ENCODE peak calls at places on chromosomes 12 and 14, in six cellular contexts. A is thoracic aorta; P is MCF 10A; W is kidney glomerular epithelial cell; H is frontal cortex; R is stimulated activated CD4-positive, alpha-beta T cell treated with anti-CD3 and anti-CD28 coated beads, Interleukin-15, amount 100 ng/mL, for 48 hours. Y is an unnamed sample.

GRCh38 chr14:77641534-77642341 is 25.3 kb upstream of the SPTLC2 start:
- DNase-seq in A (peak), P (peak), W (no peak), H (peak), R (peak), Y (peak)

GRCh38 chr14:35441160-35441559 is 36.6 kb upstream of the NFKBIA start:
- DNase-seq in A (no peak), P (no peak), W (no peak), H (no peak), R (no peak), Y (no peak)

GRCh38 chr12:15987696-15988095 is 76.6 kb downstream of the DERA start:
- DNase-seq in A (no peak), P (no peak), W (no peak), H (no peak), R (no peak), Y (no peak)

GRCh38 chr12:16555630-16556029 is 50.3 kb downstream of the LMO3 start:
- DNase-seq in A (no peak), P (peak), W (no peak), H (no peak), R (no peak), Y (peak)

GRCh38 chr14:73452341-73453191 is 5.8 kb downstream of the NUMB start:
- DNase-seq in A (no peak), P (peak), W (no peak), H (no peak), R (no peak), Y (peak)

GRCh38 chr12:48414046-48414445 is 58.3 kb upstream of the ANP32D start:
- DNase-seq in A (no peak), P (no peak), W (no peak), H (peak), R (no peak), Y (no peak)

GRCh38 chr12:132619301-132620112 is 931 bp downstream of the P2RX2 start:
- DNase-seq in A (no peak), P (no peak), W (no peak), H (no peak), R (no peak), Y (no peak)

GRCh38 chr14:29016050-29016900 is 249.7 kb downstream of the FOXG1 start:
- DNase-seq in A (no peak), P (peak), W (peak), H (no peak), R (peak), Y (peak)

GRCh38 chr14:99601301-99601945 is 2.6 kb downstream of the CCDC85C start:
- DNase-seq in A (no peak), P (no peak), W (no peak), H (no peak), R (no peak), Y (no peak)

GRCh38 chr12:20593611-20594010 is 101.5 kb upstream of the SLCO1C1 start:
- DNase-seq in A (no peak), P (no peak), W (no peak), H (no peak), R (no peak), Y (no peak)

GRCh38 chr14:64880382-64881121 is 845 bp upstream of the SPTB start:
- DNase-seq in A (no peak), P (peak), W (no peak), H (peak), R (peak), Y (no peak)

GRCh38 chr12:40202095-40203059 is 22.4 kb upstream of the LRRK2 start:
- DNase-seq in A (no peak), P (no peak), W (no peak), H (no peak), R (no peak), Y (no peak)

GRCh38 chr12:100927825-100928224 is 133.2 kb downstream of the ANO4 start:
- DNase-seq in A (no peak), P (peak), W (peak), H (no peak), R (no peak), Y (no peak)

GRCh38 chr12:460301-461230 is 827 bp downstream of the B4GALNT3 start:
- DNase-seq in A (no peak), P (no peak), W (no peak), H (peak), R (peak), Y (peak)

GRCh38 chr14:105290598-105291356 is 10.0 kb downstream of the BRF1 start:
- DNase-seq in A (no peak), P (no peak), W (no peak), H (peak), R (no peak), Y (no peak)

GRCh38 chr12:108950991-108951739 is 69.7 kb downstream of the SVOP start:
- DNase-seq in A (peak), P (peak), W (peak), H (peak), R (peak), Y (peak)

GRCh38 chr14:100472094-100472455 is 115.1 kb downstream of the BEGAIN start:
- DNase-seq in A (no peak), P (no peak), W (no peak), H (no peak), R (no peak), Y (no peak)

GRCh38 chr12:106358410-106359241 is 1.1 kb downstream of the POLR3B start:
- DNase-seq in A (no peak), P (peak), W (peak), H (no peak), R (no peak), Y (peak)

GRCh38 chr12:56256326-56256960 is 1.7 kb downstream of the ANKRD52 start:
- DNase-seq in A (no peak), P (peak), W (peak), H (no peak), R (no peak), Y (peak)

GRCh38 chr14:32254952-32255679 is 52.0 kb upstream of the RNU6-8 start:
- DNase-seq in A (peak), P (peak), W (peak), H (peak), R (peak), Y (peak)

GRCh38 chr14:32625211-32625610 is 296.1 kb downstream of the AKAP6 start:
- DNase-seq in A (no peak), P (no peak), W (no peak), H (no peak), R (no peak), Y (no peak)

GRCh38 chr14:33855672-33856071 is 95.2 kb downstream of the EGLN3 start:
- DNase-seq in A (no peak), P (no peak), W (no peak), H (no peak), R (no peak), Y (no peak)

GRCh38 chr14:100290607-100291304 is 15.5 kb downstream of the SLC25A29 start:
- DNase-seq in A (no peak), P (no peak), W (no peak), H (peak), R (no peak), Y (no peak)

GRCh38 chr14:22177870-22178269 is 411.2 kb downstream of the DAD1 start:
- DNase-seq in A (no peak), P (no peak), W (no peak), H (no peak), R (no peak), Y (no peak)

GRCh38 chr14:21208554-21208953 is 52.7 kb upstream of the OR5AU1 start:
- DNase-seq in A (no peak), P (no peak), W (no peak), H (no peak), R (no peak), Y (no peak)

GRCh38 chr12:105659355-105660075 is 329.0 kb downstream of the C12orf75 start:
- DNase-seq in A (no peak), P (peak), W (no peak), H (no peak), R (no peak), Y (no peak)

GRCh38 chr12:110197003-110197402 is 72.8 kb downstream of the IFT81 start:
- DNase-seq in A (no peak), P (no peak), W (no peak), H (no peak), R (no peak), Y (no peak)

GRCh38 chr12:43795716-43796282 is 10.3 kb downstream of the TWF1 start:
- DNase-seq in A (no peak), P (no peak), W (no peak), H (no peak), R (no peak), Y (no peak)

GRCh38 chr12:127268121-127268520 is 998.8 kb upstream of the TMEM132C start:
- DNase-seq in A (no peak), P (no peak), W (no peak), H (no peak), R (no peak), Y (no peak)

GRCh38 chr14:91115986-91116385 is 2.1 kb downstream of the DGLUCY start:
- DNase-seq in A (no peak), P (peak), W (no peak), H (no peak), R (no peak), Y (no peak)

GRCh38 chr14:51564986-51565604 is 86.6 kb upstream of the FRMD6 start:
- DNase-seq in A (no peak), P (peak), W (no peak), H (no peak), R (no peak), Y (no peak)

GRCh38 chr12:100141998-100142850 is 450 bp downstream of the BLTP3B start:
- DNase-seq in A (no peak), P (no peak), W (peak), H (no peak), R (peak), Y (peak)

GRCh38 chr12:66352197-66352596 is 49.9 kb downstream of the HELB start:
- DNase-seq in A (no peak), P (peak), W (no peak), H (no peak), R (no peak), Y (no peak)

GRCh38 chr12:108634225-108634795 is 616 bp upstream of the SELPLG start:
- DNase-seq in A (no peak), P (no peak), W (no peak), H (no peak), R (no peak), Y (no peak)

GRCh38 chr12:71045781-71046180 is 112.0 kb downstream of the TSPAN8 start:
- DNase-seq in A (no peak), P (peak), W (peak), H (no peak), R (no peak), Y (no peak)

GRCh38 chr14:52703225-52703624 is 3.8 kb upstream of the PSMC6 start:
- DNase-seq in A (no peak), P (peak), W (no peak), H (no peak), R (no peak), Y (peak)

GRCh38 chr14:105773584-105773983 is 247.2 kb downstream of the TMEM121 start:
- DNase-seq in A (no peak), P (no peak), W (no peak), H (no peak), R (no peak), Y (no peak)

GRCh38 chr14:74616507-74616906 is 4.5 kb upstream of the LTBP2 start:
- DNase-seq in A (no peak), P (peak), W (peak), H (no peak), R (peak), Y (peak)

GRCh38 chr14:100054553-100055075 is 10.6 kb upstream of the EVL start:
- DNase-seq in A (no peak), P (no peak), W (no peak), H (no peak), R (no peak), Y (no peak)

Y was measured in hepatic stellate cell.